ENCODE peak calls at places on chromosomes 4 and X, in nine cellular contexts. S is testis, Z is IMR-90, P is transverse colon, T is sigmoid colon, X is prostate gland, E is esophagus muscularis mucosa, W is heart left ventricle, M is body of pancreas. Q is an unnamed sample.

GRCh38 chrX:141760761-141761160 is 62.2 kb upstream of the SPANXD start:
- DNase-seq in M (no peak), Z (peak; percentile 26), P (no peak), X (no peak), W (no peak), S (no peak), E (no peak), T (no peak), Q (no peak)

GRCh38 chr4:57655342-57655741 is 545.2 kb upstream of the IGFBP7 start:
- DNase-seq in P (no peak), T (no peak), X (no peak), Z (no peak), S (no peak), W (no peak), E (peak; percentile 37), M (no peak), Q (no peak)

GRCh38 chrX:25869761-25870160 is 268.4 kb upstream of the MAGEB18 start:
- DNase-seq in E (no peak), P (no peak), M (no peak), Z (no peak), W (no peak), T (no peak), S (no peak), X (no peak), Q (no peak)

GRCh38 chr4:136725286-136726081 is 806.8 kb downstream of the PCDH18 start:
- DNase-seq in M (no peak), S (no peak), X (no peak), W (no peak), Z (peak; percentile 83), T (no peak), P (no peak), E (no peak), Q (no peak)

GRCh38 chr4:78299565-78299972 is 242.4 kb downstream of the FRAS1 start:
- DNase-seq in S (no peak), P (no peak), W (no peak), E (no peak), M (peak; percentile 55), T (no peak), Z (peak; percentile 17), X (no peak), Q (peak; percentile 12)

GRCh38 chr4:148998719-148999118 is 556.5 kb upstream of the NR3C2 start:
- DNase-seq in P (no peak), M (no peak), T (no peak), W (no peak), Z (peak; percentile 17), E (no peak), X (no peak), S (no peak), Q (no peak)

GRCh38 chr4:3791910-3792542 is 25.8 kb downstream of the ADRA2C start:
- DNase-seq in S (peak; percentile 70), Z (peak; percentile 8), E (no peak), W (peak; percentile 40), T (no peak), X (peak; percentile 32), M (peak; percentile 73), P (peak; percentile 40), Q (peak; percentile 69)

GRCh38 chrX:5791721-5792120 is 436.9 kb downstream of the NLGN4X start:
- DNase-seq in T (no peak), P (no peak), X (no peak), E (no peak), M (no peak), W (no peak), S (no peak), Z (no peak), Q (no peak)

GRCh38 chr4:57291911-57292310 is 181.7 kb upstream of the IGFBP7 start:
- DNase-seq in Z (no peak), X (no peak), W (no peak), P (no peak), S (no peak), M (no peak), E (no peak), T (no peak), Q (no peak)

GRCh38 chr4:34108456-34108855 is 2135.9 kb downstream of the ARAP2 start:
- DNase-seq in M (no peak), P (no peak), S (no peak), T (no peak), X (no peak), Z (peak; percentile 13), E (no peak), W (no peak), Q (no peak)

GRCh38 chrX:134909258-134909657 is 81.5 kb upstream of the SMIM10 start:
- DNase-seq in E (no peak), S (no peak), T (no peak), Z (no peak), P (no peak), M (no peak), W (no peak), X (no peak), Q (no peak)

GRCh38 chrX:153474718-153475117 is 4.3 kb upstream of the HAUS7 start:
- DNase-seq in X (peak; percentile 23), S (peak; percentile 62), W (peak; percentile 77), E (no peak), P (peak; percentile 26), Z (peak; percentile 46), T (peak; percentile 87), M (peak; percentile 58), Q (peak; percentile 63)

GRCh38 chr4:139740121-139740520 is 74.5 kb downstream of the MGST2 start:
- DNase-seq in X (peak; percentile 29), T (peak; percentile 77), S (no peak), E (no peak), W (peak; percentile 40), Z (no peak), P (no peak), M (peak; percentile 34), Q (peak; percentile 16)

GRCh38 chrX:56764975-56765791 is 36.1 kb downstream of the NBDY start:
- DNase-seq in S (no peak), P (peak; percentile 8), M (no peak), Z (no peak), T (peak; percentile 49), X (no peak), E (peak; percentile 14), W (no peak), Q (no peak)

GRCh38 chrX:97728225-97728624 is 844.5 kb downstream of the RPA4 start:
- DNase-seq in M (no peak), S (no peak), P (no peak), E (no peak), X (no peak), W (no peak), T (no peak), Z (no peak), Q (peak; percentile 5)

GRCh38 chrX:42415636-42416035 is 362.3 kb downstream of the PPP1R2C start:
- DNase-seq in E (no peak), S (no peak), P (no peak), W (no peak), X (no peak), M (no peak), Z (no peak), T (no peak), Q (peak; percentile 14)
- H3K4me3 ChIP-seq in E (no peak overlapping the region), S (no peak overlapping the region), P (no peak overlapping the region), W (no peak overlapping the region), X (no peak overlapping the region), M (no peak overlapping the region), Z (no peak overlapping the region), T (no peak overlapping the region), Q (no peak overlapping the region)

DNA sequence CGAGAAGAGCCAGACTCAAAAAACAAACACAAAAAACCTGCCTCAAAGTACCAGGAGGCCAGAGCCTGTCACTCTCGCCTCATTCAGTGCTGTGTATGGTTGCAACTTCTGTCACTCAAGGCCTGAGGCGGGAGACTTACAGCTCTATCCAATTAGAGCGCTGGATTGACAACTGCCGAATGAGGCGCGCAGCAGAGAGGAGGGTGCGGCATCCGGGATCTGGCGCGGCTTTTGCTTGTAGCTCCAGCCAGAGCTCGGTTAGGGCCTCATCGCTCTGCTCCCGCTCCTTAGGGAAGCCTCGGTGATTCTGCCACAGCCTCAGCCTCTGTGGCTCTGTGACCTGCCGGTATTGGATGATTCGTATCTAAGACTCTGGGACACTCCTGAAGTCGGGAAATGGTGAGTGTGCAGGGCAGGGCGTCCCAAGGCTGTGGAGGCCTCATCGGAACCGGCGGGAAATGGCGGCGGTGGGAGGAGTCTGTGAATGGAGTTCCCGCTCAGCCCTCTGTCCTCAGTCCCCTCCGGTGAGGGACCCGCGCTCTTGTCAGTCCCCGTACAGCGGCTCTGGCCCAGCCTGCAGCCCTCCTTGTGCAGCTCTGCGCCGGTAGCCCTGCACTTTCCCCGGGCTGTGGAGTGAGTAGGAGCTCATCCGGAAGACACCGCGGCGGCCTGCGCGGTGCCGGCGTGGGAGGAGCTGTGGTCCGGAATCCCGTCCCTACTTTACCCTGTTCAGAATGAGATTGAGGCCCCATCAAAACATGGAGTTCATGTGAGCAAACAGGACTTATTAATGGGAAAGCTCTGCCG is at the start of gene ZNF718:
- DNase-seq in S (peak; percentile 98), Z (peak; percentile 97), X (peak; percentile 95), M (peak; percentile 97), E (peak; percentile 98), P (peak; percentile 94), T (peak; percentile 97), W (peak; percentile 95), Q (peak; percentile 95)
- TF ChIP-seq POLR2A in S (peak; percentile 41), Z (peak; percentile 79), X (peak; percentile 79), M (peak; percentile 85), E (no peak), P (peak; percentile 83), T (peak; percentile 68), W (peak; percentile 70), Q (no peak)

GRCh38 chr4:6693274-6694176 is at the start of gene S100P:
- DNase-seq in X (no peak), P (peak; percentile 41), Z (no peak), W (no peak), T (no peak), E (no peak), M (no peak), S (no peak), Q (no peak)
- H3K4me1 ChIP-seq in X (peaks cover 23% of the 10 kb centered on the region), P (peaks cover 21% of the 10 kb centered on the region), Z (peaks cover 31% of the 10 kb centered on the region), W (peaks cover 13% of the 10 kb centered on the region), T (peaks cover 10% of the 10 kb centered on the region), E (peaks cover 12% of the 10 kb centered on the region), M (peaks cover 9% of the 10 kb centered on the region), S (no peaks in the 10 kb centered on the region), Q (peaks cover 8% of the 10 kb centered on the region)

DNA sequence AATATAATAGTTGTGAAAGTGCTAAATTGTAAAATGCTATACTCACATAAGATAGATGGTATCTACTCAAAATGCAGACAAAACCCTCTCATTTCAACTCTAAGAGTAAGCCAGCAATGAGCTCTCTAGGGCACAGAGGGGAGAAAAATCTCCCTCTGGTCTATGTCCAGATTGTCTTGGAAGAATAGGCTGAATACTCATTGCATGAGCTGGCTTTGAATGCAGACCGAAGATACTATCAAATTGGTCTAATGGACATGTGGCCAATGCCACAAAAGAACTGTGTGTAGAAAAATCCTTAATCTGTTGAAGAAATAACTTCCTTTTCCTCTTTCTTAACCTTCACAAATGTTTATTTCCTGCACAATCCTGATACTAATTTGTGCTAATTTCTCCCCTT is 3.5 kb downstream of the ZXDA start:
- DNase-seq in P (no peak), W (no peak), M (no peak), S (no peak), T (no peak), X (no peak), Z (peak; percentile 61), E (no peak), Q (no peak)
- H3K4me3 ChIP-seq in P (no peak overlapping the region), W (no peak overlapping the region), M (no peak overlapping the region), S (no peak overlapping the region), T (no peak overlapping the region), X (no peak overlapping the region), Z (no peak overlapping the region), E (no peak overlapping the region), Q (no peak overlapping the region)

GRCh38 chr4:186930024-186930423 is 206.4 kb upstream of the FAT1 start:
- DNase-seq in E (no peak), M (no peak), S (no peak), T (no peak), Z (no peak), W (no peak), X (no peak), P (no peak), Q (no peak)
- TF ChIP-seq POLR2A in E (no peak), M (no peak), S (no peak), T (no peak), Z (no peak), W (no peak), X (no peak), P (no peak), Q (no peak)

Q was measured in thyroid gland.